ENCODE peak calls at places on chromosomes 7 and 10, in four cellular contexts. One of them, this sample, is unnamed.

GRCh38 chr7:121510302-121510701 is 114.2 kb upstream of the FAM3C start:
- DNase-seq in lower lobe of right lung: no peak
- DNase-seq in left lung: no peak
- DNase-seq in OCI-LY7: peak; percentile 24
- DNase-seq in this sample: no peak

GRCh38 chr10:113445736-113446135 is 107.1 kb upstream of the HABP2 start:
- DNase-seq in lower lobe of right lung: no peak
- DNase-seq in left lung: no peak
- DNase-seq in OCI-LY7: no peak
- DNase-seq in this sample: no peak

GRCh38 chr10:123093489-123093888 is 42.3 kb upstream of the HMX3 start:
- DNase-seq in lower lobe of right lung: no peak
- DNase-seq in left lung: no peak
- DNase-seq in OCI-LY7: no peak
- DNase-seq in this sample: no peak

GRCh38 chr10:102140218-102140617 is 7.4 kb downstream of the PPRC1 start:
- DNase-seq in lower lobe of right lung: no peak
- DNase-seq in left lung: no peak
- DNase-seq in OCI-LY7: no peak
- DNase-seq in this sample: no peak

GRCh38 chr7:49866910-49867309 is 93.5 kb downstream of the VWC2 start:
- DNase-seq in lower lobe of right lung: no peak
- DNase-seq in left lung: no peak
- DNase-seq in OCI-LY7: no peak
- DNase-seq in this sample: no peak

GRCh38 chr10:124354411-124355382 is 64.0 kb downstream of the OAT start:
- DNase-seq in lower lobe of right lung: peak; percentile 70
- DNase-seq in left lung: peak; percentile 58
- DNase-seq in OCI-LY7: no peak
- DNase-seq in this sample: no peak

GRCh38 chr10:34033067-34033466 is 698.6 kb upstream of the NRP1 start:
- DNase-seq in lower lobe of right lung: no peak
- DNase-seq in left lung: no peak
- DNase-seq in OCI-LY7: no peak
- DNase-seq in this sample: no peak

GRCh38 chr7:132386249-132386681 is 190.0 kb downstream of the PLXNA4 start:
- DNase-seq in lower lobe of right lung: peak; percentile 54
- DNase-seq in left lung: no peak
- DNase-seq in OCI-LY7: no peak
- DNase-seq in this sample: no peak

GRCh38 chr10:49254556-49255318 is 44.2 kb upstream of the C10orf71 start:
- DNase-seq in lower lobe of right lung: no peak
- DNase-seq in left lung: no peak
- DNase-seq in OCI-LY7: no peak
- DNase-seq in this sample: peak; percentile 52

GRCh38 chr7:101915000-101915399 is 97.6 kb downstream of the CUX1 start:
- DNase-seq in lower lobe of right lung: no peak
- DNase-seq in left lung: no peak
- DNase-seq in OCI-LY7: no peak
- DNase-seq in this sample: no peak

GRCh38 chr7:36305648-36306047 is 84.0 kb upstream of the ANLN start:
- DNase-seq in lower lobe of right lung: no peak
- DNase-seq in left lung: no peak
- DNase-seq in OCI-LY7: no peak
- DNase-seq in this sample: no peak

GRCh38 chr7:141462958-141463357 is 88.3 kb upstream of the AGK start:
- DNase-seq in lower lobe of right lung: no peak
- DNase-seq in left lung: no peak
- DNase-seq in OCI-LY7: no peak
- DNase-seq in this sample: no peak

GRCh38 chr7:101575168-101575567 is 53.9 kb downstream of the MYL10 start:
- DNase-seq in lower lobe of right lung: no peak
- DNase-seq in left lung: no peak
- DNase-seq in OCI-LY7: peak; percentile 78
- DNase-seq in this sample: no peak

GRCh38 chr7:93884541-93884940 is 6.0 kb downstream of the TFPI2 start:
- DNase-seq in lower lobe of right lung: no peak
- DNase-seq in left lung: no peak
- DNase-seq in OCI-LY7: no peak
- DNase-seq in this sample: no peak

GRCh38 chr7:42096681-42097637 is 140.1 kb downstream of the GLI3 start:
- DNase-seq in lower lobe of right lung: no peak
- DNase-seq in left lung: no peak
- DNase-seq in OCI-LY7: no peak
- DNase-seq in this sample: no peak

GRCh38 chr10:130020651-130021372 is 56.7 kb upstream of the EBF3 start:
- DNase-seq in lower lobe of right lung: no peak
- DNase-seq in left lung: no peak
- DNase-seq in OCI-LY7: no peak
- DNase-seq in this sample: no peak

GRCh38 chr10:122699796-122700466 is at the start of gene C10orf120:
- DNase-seq in lower lobe of right lung: no peak
- DNase-seq in left lung: no peak
- DNase-seq in OCI-LY7: no peak
- DNase-seq in this sample: no peak

GRCh38 chr10:6142644-6143043 is 53.8 kb downstream of the RBM17 start:
- DNase-seq in lower lobe of right lung: no peak
- DNase-seq in left lung: no peak
- DNase-seq in OCI-LY7: no peak
- DNase-seq in this sample: no peak

GRCh38 chr7:51732066-51732465 is 415.5 kb upstream of the COBL start:
- DNase-seq in lower lobe of right lung: no peak
- DNase-seq in left lung: no peak
- DNase-seq in OCI-LY7: no peak
- DNase-seq in this sample: no peak

GRCh38 chr7:51727441-51727840 is 410.8 kb upstream of the COBL start:
- DNase-seq in lower lobe of right lung: no peak
- DNase-seq in left lung: no peak
- DNase-seq in OCI-LY7: no peak
- DNase-seq in this sample: no peak

GRCh38 chr7:51731086-51731485 is 414.5 kb upstream of the COBL start:
- DNase-seq in lower lobe of right lung: no peak
- DNase-seq in left lung: no peak
- DNase-seq in OCI-LY7: no peak
- DNase-seq in this sample: no peak

DNA sequence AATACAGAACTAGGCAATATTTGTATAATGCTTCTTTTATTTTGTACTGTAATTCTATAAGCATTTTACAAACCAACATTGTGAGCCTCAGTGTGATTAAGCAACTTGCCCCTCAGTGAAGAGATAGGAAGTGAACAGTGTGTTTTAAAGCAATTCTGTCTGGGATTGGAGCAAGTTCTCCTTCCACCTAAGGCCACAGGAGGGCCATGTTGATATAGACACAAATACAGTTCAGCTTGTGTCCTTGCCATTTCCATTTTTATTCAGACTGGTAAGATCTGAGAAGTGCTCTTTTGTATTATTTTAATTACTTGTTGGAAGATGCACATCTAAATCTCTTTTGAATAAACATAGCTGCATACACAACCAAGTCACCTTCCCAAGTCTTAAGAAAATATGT is 416.3 kb upstream of the COBL start:
- DNase-seq in lower lobe of right lung: no peak
- DNase-seq in left lung: no peak
- DNase-seq in OCI-LY7: no peak
- DNase-seq in this sample: no peak
- TF ChIP-seq CTCF in lower lobe of right lung: no peak
- TF ChIP-seq CTCF in left lung: no peak
- TF ChIP-seq CTCF in OCI-LY7: no peak
- TF ChIP-seq CTCF in this sample: no peak

GRCh38 chr10:10362780-10363179 is 654.9 kb upstream of the CELF2 start:
- DNase-seq in lower lobe of right lung: no peak
- DNase-seq in left lung: no peak
- DNase-seq in OCI-LY7: no peak
- DNase-seq in this sample: no peak

GRCh38 chr10:10364916-10365315 is 652.8 kb upstream of the CELF2 start:
- DNase-seq in lower lobe of right lung: no peak
- DNase-seq in left lung: no peak
- DNase-seq in OCI-LY7: no peak
- DNase-seq in this sample: no peak

GRCh38 chr10:10366836-10367235 is 650.8 kb upstream of the CELF2 start:
- DNase-seq in lower lobe of right lung: no peak
- DNase-seq in left lung: no peak
- DNase-seq in OCI-LY7: no peak
- DNase-seq in this sample: no peak

GRCh38 chr10:10361486-10361885 is 656.2 kb upstream of the CELF2 start:
- DNase-seq in lower lobe of right lung: no peak
- DNase-seq in left lung: no peak
- DNase-seq in OCI-LY7: no peak
- DNase-seq in this sample: no peak

DNA sequence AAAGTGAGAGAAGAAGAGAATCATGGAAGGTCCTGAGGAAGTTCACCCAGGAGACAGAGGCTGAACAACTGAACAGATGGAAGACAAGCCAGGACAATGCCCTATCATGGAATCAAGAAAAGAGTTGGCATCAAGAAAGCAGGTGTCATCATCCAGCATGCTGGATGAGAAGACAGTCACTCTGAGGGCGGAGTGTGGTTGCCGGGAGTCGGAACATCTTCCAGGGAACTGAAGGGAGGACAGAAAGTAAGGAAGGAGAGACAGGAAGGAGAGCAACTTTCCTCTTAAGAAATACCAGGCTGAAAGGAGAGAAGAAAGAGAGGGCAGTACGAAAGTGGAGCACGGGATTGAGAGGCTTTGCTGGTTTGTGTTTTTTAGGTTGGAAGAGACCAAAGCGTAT is 654.5 kb upstream of the CELF2 start:
- DNase-seq in lower lobe of right lung: no peak
- DNase-seq in left lung: no peak
- DNase-seq in OCI-LY7: no peak
- DNase-seq in this sample: no peak
- TF ChIP-seq CTCF in lower lobe of right lung: no peak
- TF ChIP-seq CTCF in left lung: no peak
- TF ChIP-seq CTCF in OCI-LY7: no peak
- TF ChIP-seq CTCF in this sample: no peak

GRCh38 chr10:79286318-79286951 is 60.8 kb upstream of the PPIF start:
- DNase-seq in lower lobe of right lung: peak; percentile 92
- DNase-seq in left lung: peak; percentile 90
- DNase-seq in OCI-LY7: peak; percentile 89
- DNase-seq in this sample: peak; percentile 76
- TF ChIP-seq CTCF in lower lobe of right lung: no peak
- TF ChIP-seq CTCF in left lung: no peak
- TF ChIP-seq CTCF in OCI-LY7: no peak
- TF ChIP-seq CTCF in this sample: no peak

DNA sequence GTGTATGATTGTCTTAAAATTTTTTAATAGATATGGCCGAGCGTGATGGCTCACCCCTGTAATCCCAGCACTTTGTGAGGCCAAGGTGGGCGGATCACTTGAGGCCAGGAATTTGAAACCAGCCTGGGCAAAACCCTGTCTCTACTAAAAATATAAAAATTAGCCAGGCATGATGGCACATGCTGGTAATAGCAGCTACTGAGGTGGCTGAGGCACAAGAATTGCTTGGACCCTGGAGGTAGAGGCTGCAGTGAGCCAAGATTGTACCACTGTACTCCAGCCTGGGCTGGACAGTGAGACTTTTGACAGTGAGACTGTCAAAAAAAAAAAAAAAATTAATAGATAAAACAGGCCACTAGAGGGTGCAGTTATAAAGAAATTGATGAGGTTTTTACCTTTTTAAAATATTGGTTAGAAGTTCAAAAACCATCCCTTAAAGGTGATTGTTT is 20.5 kb downstream of the NOM1 start:
- DNase-seq in lower lobe of right lung: no peak
- DNase-seq in left lung: no peak
- DNase-seq in OCI-LY7: peak; percentile 38
- DNase-seq in this sample: no peak
- TF ChIP-seq CTCF in lower lobe of right lung: peak; percentile 30
- TF ChIP-seq CTCF in left lung: no peak
- TF ChIP-seq CTCF in OCI-LY7: peak; percentile 72
- TF ChIP-seq CTCF in this sample: peak; percentile 27

GRCh38 chr10:19833508-19833824 is 17.2 kb downstream of the PLXDC2 start:
- DNase-seq in lower lobe of right lung: no peak
- DNase-seq in left lung: no peak
- DNase-seq in OCI-LY7: no peak
- DNase-seq in this sample: no peak

GRCh38 chr10:19828278-19829049 is 12.2 kb downstream of the PLXDC2 start:
- DNase-seq in lower lobe of right lung: no peak
- DNase-seq in left lung: no peak
- DNase-seq in OCI-LY7: no peak
- DNase-seq in this sample: no peak

GRCh38 chr10:19835952-19836351 is 19.7 kb downstream of the PLXDC2 start:
- DNase-seq in lower lobe of right lung: no peak
- DNase-seq in left lung: no peak
- DNase-seq in OCI-LY7: no peak
- DNase-seq in this sample: no peak

DNA sequence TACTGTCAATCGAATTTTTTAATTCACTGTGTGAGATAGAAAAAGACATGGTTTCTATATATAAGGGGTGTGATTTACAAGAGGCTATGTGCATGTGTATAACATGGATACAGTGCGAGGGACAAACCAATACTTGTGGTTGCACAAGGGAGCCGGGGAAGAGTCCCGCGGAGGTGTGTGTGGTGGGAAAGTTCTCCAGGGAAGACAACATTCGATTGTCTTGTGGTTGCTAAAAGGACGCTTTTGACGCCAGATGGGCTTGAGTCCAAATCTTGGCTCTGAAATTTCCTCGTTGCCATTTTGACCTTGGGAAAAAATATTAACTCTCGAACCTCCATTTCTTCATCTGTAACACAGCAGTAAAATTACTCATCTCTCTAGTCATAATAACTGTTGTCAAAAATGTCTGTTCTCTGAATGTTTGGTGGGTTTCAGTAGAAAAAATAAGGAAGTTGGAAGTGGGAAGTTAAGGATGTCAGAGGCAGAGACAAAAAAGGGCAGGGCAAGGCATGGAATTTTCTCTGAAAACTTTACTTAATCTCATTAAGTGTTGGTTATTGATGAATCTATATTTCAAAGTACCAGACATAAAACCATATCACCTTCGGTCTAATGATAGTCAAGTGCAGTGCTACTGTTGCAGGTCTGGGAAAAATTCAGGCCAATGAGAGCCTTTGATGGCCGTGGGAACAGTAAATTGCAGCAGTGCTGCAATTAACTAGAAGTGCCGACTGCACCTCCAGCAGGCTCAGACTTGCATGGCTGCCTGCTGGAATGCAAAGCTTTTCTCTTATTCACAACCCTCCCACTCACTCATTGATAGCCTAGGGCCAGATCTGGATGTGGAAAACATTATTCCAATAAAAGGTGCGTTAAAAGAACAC is 16.6 kb downstream of the PLXDC2 start:
- DNase-seq in lower lobe of right lung: no peak
- DNase-seq in left lung: no peak
- DNase-seq in OCI-LY7: no peak
- DNase-seq in this sample: no peak
- TF ChIP-seq CTCF in lower lobe of right lung: no peak
- TF ChIP-seq CTCF in left lung: no peak
- TF ChIP-seq CTCF in OCI-LY7: no peak
- TF ChIP-seq CTCF in this sample: no peak

This sample was measured in natural killer cell.